ENCODE peak calls at places on chromosomes 13 and 19, in four cellular contexts. L is vagina, S is HCT116, A is breast epithelium. D is an unnamed sample.

GRCh38 chr19:1041835-1042685 is 2.2 kb downstream of the ABCA7 start:
- DNase-seq in A (no peak), S (peak; percentile 90), L (no peak), D (peak; percentile 94)

GRCh38 chr13:39451860-39452301 is 151.1 kb downstream of the LHFPL6 start:
- DNase-seq in L (no peak), A (no peak), S (no peak), D (peak; percentile 11)

GRCh38 chr13:66723606-66724005 is 506.5 kb downstream of the PCDH9 start:
- DNase-seq in A (no peak), L (no peak), S (no peak), D (no peak)

GRCh38 chr13:111145506-111145905 is 30.4 kb downstream of the ARHGEF7 start:
- DNase-seq in A (no peak), S (no peak), L (no peak), D (no peak)

GRCh38 chr19:39908803-39909202 is 25.6 kb downstream of the FCGBP start:
- DNase-seq in L (no peak), S (no peak), A (no peak), D (no peak)

GRCh38 chr19:38710416-38710702 is 33.9 kb downstream of the CAPN12 start:
- DNase-seq in S (no peak), A (no peak), L (no peak), D (no peak)

GRCh38 chr13:44899967-44900366 is 89.3 kb downstream of the NUFIP1 start:
- DNase-seq in S (no peak), L (no peak), A (no peak), D (no peak)

GRCh38 chr19:49672131-49672919 is 4.7 kb upstream of the PRMT1 start:
- DNase-seq in L (no peak), A (peak; percentile 70), S (peak; percentile 71), D (peak; percentile 85)

GRCh38 chr13:50810998-50811397 is 32.5 kb downstream of the DLEU7 start:
- DNase-seq in A (no peak), L (no peak), S (no peak), D (no peak)

GRCh38 chr13:44165172-44165894 is 208.3 kb upstream of the SERP2 start:
- DNase-seq in S (no peak), A (no peak), L (no peak), D (no peak)

GRCh38 chr19:996051-996838 is 4.0 kb upstream of the GRIN3B start:
- DNase-seq in S (no peak), L (no peak), A (no peak), D (peak; percentile 75)

GRCh38 chr13:109586509-109587346 is 199.7 kb downstream of the IRS2 start:
- DNase-seq in A (no peak), S (no peak), L (no peak), D (peak; percentile 67)

GRCh38 chr19:45419396-45419795 is 4.3 kb downstream of the ERCC1 start:
- DNase-seq in L (no peak), A (no peak), S (no peak), D (peak; percentile 61)

GRCh38 chr13:65907656-65908441 is 1322.3 kb downstream of the PCDH9 start:
- DNase-seq in L (no peak), A (no peak), S (no peak), D (no peak)

GRCh38 chr19:55484571-55485438 is at the start of gene NAT14:
- DNase-seq in L (no peak), A (no peak), S (no peak), D (peak; percentile 53)

GRCh38 chr13:111505175-111505777 is 184.8 kb downstream of the TEX29 start:
- DNase-seq in S (peak; percentile 33), A (peak; percentile 7), L (no peak), D (no peak)

GRCh38 chr19:12867120-12868099 is 13.8 kb downstream of the DNASE2 start:
- DNase-seq in A (no peak), L (no peak), S (no peak), D (peak; percentile 76)

GRCh38 chr13:23129329-23129728 is 51.5 kb upstream of the SGCG start:
- DNase-seq in L (no peak), S (no peak), A (no peak), D (no peak)

GRCh38 chr13:30832845-30833332 is 73.2 kb upstream of the MEDAG start:
- DNase-seq in L (no peak), A (peak; percentile 94), S (peak; percentile 95), D (peak; percentile 94)

GRCh38 chr13:27600712-27601111 is 19.6 kb downstream of the LNX2 start:
- DNase-seq in A (no peak), L (no peak), S (no peak), D (no peak)

GRCh38 chr13:110652755-110653154 is 37.4 kb downstream of the NAXD start:
- DNase-seq in L (no peak), A (no peak), S (no peak), D (no peak)

GRCh38 chr13:30409911-30410704 is 12.2 kb upstream of the UBE2L5 start:
- DNase-seq in S (no peak), A (no peak), L (no peak), D (no peak)

GRCh38 chr13:28052945-28053344 is 47.4 kb downstream of the FLT3 start:
- DNase-seq in S (no peak), A (no peak), L (no peak), D (no peak)

GRCh38 chr13:94921181-94921580 is 208.8 kb upstream of the SOX21 start:
- DNase-seq in A (no peak), L (no peak), S (no peak), D (no peak)

GRCh38 chr13:23979361-23980159 is 82.3 kb upstream of the C1QTNF9B start:
- DNase-seq in A (peak; percentile 70), S (no peak), L (no peak), D (peak; percentile 67)

GRCh38 chr19:2270157-2270571 is 11.8 kb downstream of the PEAK3 start:
- DNase-seq in S (no peak), L (no peak), A (no peak), D (peak; percentile 54)

GRCh38 chr19:2195914-2196313 is 32.2 kb downstream of the DOT1L start:
- DNase-seq in L (no peak), A (no peak), S (no peak), D (no peak)

GRCh38 chr13:86399572-86399971 is 600.4 kb upstream of the SLITRK6 start:
- DNase-seq in S (no peak), A (no peak), L (no peak), D (no peak)
- H3K27ac ChIP-seq in S (no peak overlapping the region), A (no peak overlapping the region), L (no peak overlapping the region), D (no peak overlapping the region)

GRCh38 chr13:47066261-47066660 is 169.4 kb upstream of the HTR2A start:
- DNase-seq in L (no peak), A (no peak), S (no peak), D (no peak)

GRCh38 chr13:47064381-47064780 is 167.5 kb upstream of the HTR2A start:
- DNase-seq in S (no peak), L (no peak), A (no peak), D (no peak)

GRCh38 chr13:47069133-47069532 is 172.3 kb upstream of the HTR2A start:
- DNase-seq in L (no peak), A (no peak), S (no peak), D (no peak)

GRCh38 chr13:47067296-47067695 is 170.4 kb upstream of the HTR2A start:
- DNase-seq in S (no peak), L (no peak), A (no peak), D (no peak)
- TF ChIP-seq POLR2AphosphoS5 in S (no peak), L (no peak), A (no peak), D (no peak)

GRCh38 chr19:18089726-18090125 is 3.0 kb upstream of the IL12RB1 start:
- DNase-seq in A (no peak), S (no peak), L (no peak), D (no peak)
- H3K4me1 ChIP-seq in A (no peaks in the 10 kb centered on the region), S (peaks cover 12% of the 10 kb centered on the region), L (no peaks in the 10 kb centered on the region), D (peaks cover 7% of the 10 kb centered on the region)

DNA sequence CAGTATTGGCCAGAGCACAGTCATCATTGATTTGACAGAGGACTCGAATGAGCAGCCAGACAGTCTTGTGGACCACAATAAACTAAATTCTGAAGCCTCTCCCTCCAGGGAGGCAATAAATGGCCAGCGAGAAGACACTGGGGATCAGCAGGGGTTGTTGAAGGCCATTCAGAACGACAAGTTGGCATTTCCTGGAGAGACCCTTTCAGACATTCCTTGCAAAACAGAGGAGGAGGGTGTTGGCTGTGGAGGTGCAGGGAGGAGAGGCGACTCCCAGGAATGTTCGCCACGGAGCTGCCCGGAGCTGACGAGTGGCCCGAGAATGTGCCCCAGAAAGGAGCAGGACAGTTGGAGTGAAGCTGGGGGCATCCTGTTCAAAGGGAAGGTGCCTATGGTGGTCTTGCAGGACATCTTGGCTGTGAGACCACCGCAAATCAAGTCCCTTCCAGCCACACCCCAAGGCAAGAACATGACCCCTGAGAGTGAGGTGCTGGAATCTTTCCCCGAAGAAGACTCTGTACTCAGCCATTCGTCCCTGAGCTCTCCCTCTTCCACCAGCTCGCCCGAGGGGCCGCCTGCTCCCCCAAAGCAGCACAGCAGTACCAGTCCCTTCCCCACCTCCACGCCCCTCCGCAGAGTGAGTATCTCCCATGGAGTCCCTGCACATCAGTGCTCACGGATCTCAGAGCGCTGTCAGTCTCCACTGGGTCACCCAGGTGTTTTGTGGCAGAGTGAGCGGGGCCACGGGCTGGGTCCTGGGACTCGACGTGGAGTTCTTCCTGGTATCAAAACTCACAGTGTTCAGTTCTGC is 6.9 kb downstream of the CHAF1A start:
- DNase-seq in A (no peak), L (no peak), S (no peak), D (no peak)
- H3K27ac ChIP-seq in A (no peak overlapping the region), L (no peak overlapping the region), S (no peak overlapping the region), D (no peak overlapping the region)

GRCh38 chr19:30046522-30046921 is 104.5 kb downstream of the URI1 start:
- DNase-seq in S (no peak), L (no peak), A (no peak), D (no peak)
- TF ChIP-seq POLR2AphosphoS5 in S (no peak), L (no peak), A (no peak), D (no peak)

GRCh38 chr19:41224632-41225031 is 5.6 kb downstream of the AXL start:
- DNase-seq in S (no peak), A (no peak), L (no peak), D (no peak)

GRCh38 chr19:41226053-41226873 is 7.2 kb downstream of the AXL start:
- DNase-seq in L (no peak), S (peak; percentile 72), A (peak; percentile 63), D (peak; percentile 77)

GRCh38 chr19:41226874-41227390 is 7.9 kb downstream of the AXL start:
- DNase-seq in S (no peak), L (no peak), A (no peak), D (no peak)

GRCh38 chr19:41223431-41224234 is 4.6 kb downstream of the AXL start:
- DNase-seq in S (peak; percentile 49), L (no peak), A (no peak), D (no peak)

GRCh38 chr19:41225238-41226052 is 6.4 kb downstream of the AXL start:
- DNase-seq in L (peak; percentile 97), A (no peak), S (peak; percentile 97), D (peak; percentile 48)
- H3K4me1 ChIP-seq in L (peaks cover 61% of the 10 kb centered on the region), A (peaks cover 2% of the 10 kb centered on the region), S (peaks cover 100% of the 10 kb centered on the region), D (peaks cover 19% of the 10 kb centered on the region)

GRCh38 chr19:48558018-48558684 is 6.2 kb downstream of the SULT2B1 start:
- DNase-seq in L (no peak), A (no peak), S (peak; percentile 80), D (peak; percentile 94)
- H3K27ac ChIP-seq in L (peak overlapping the region; percentile 46), A (no peak overlapping the region), S (peak overlapping the region; percentile 64), D (peak overlapping the region; percentile 11)

GRCh38 chr19:6694147-6694815 is 24.3 kb upstream of the TNFSF14 start:
- DNase-seq in L (no peak), A (no peak), S (peak; percentile 38), D (no peak)
- TF ChIP-seq POLR2AphosphoS5 in L (no peak), A (no peak), S (no peak), D (no peak)